ENCODE peak calls at places on chromosomes 1 and 21, in six cellular contexts. W, O, I, Z, C and V are unnamed samples.
A peak's percentile ranks its signal among the peaks of the same experiment; 100 is the strongest.

GRCh38 chr1:38923607-38924006 is 18.0 kb downstream of the RHBDL2 start:
- DNase-seq in Z (no peak), I (no peak), C (no peak), O (no peak), W (no peak), V (no peak)

GRCh38 chr1:169086603-169087455 is 19.7 kb upstream of the ATP1B1 start:
- DNase-seq in Z (peak; percentile 66), O (no peak), C (peak; percentile 37), W (peak; percentile 47), I (no peak), V (peak; percentile 87)

GRCh38 chr1:19037659-19038058 is 81.2 kb upstream of the IFFO2 start:
- DNase-seq in C (no peak), W (no peak), I (no peak), Z (no peak), O (no peak), V (no peak)

GRCh38 chr1:49016030-49016991 is 239.6 kb upstream of the BEND5 start:
- DNase-seq in C (no peak), O (no peak), Z (no peak), I (no peak), W (peak; percentile 4), V (no peak)

GRCh38 chr1:18991585-18991984 is 35.1 kb upstream of the IFFO2 start:
- DNase-seq in I (no peak), C (no peak), Z (no peak), O (no peak), W (no peak), V (no peak)

GRCh38 chr1:6028042-6028895 is 17.4 kb upstream of the KCNAB2 start:
- DNase-seq in W (no peak), O (peak; percentile 46), Z (no peak), I (peak; percentile 38), C (peak; percentile 11), V (no peak)

GRCh38 chr1:19733615-19734014 is 66.1 kb downstream of the TMCO4 start:
- DNase-seq in C (no peak), I (no peak), O (no peak), W (no peak), Z (no peak), V (no peak)

GRCh38 chr1:111649648-111650047 is 30.1 kb downstream of the RAP1A start:
- DNase-seq in I (no peak), Z (no peak), O (no peak), W (no peak), C (no peak), V (no peak)

GRCh38 chr1:21308847-21309652 is 18.8 kb upstream of the ECE1 start:
- DNase-seq in W (peak; percentile 83), I (no peak), Z (no peak), O (no peak), C (no peak), V (peak; percentile 48)

GRCh38 chr1:81912383-81912782 is 111.6 kb downstream of the ADGRL2 start:
- DNase-seq in W (no peak), O (no peak), Z (peak; percentile 74), C (no peak), I (no peak), V (no peak)

GRCh38 chr1:109762821-109763645 is 690 bp downstream of the EPS8L3 start:
- DNase-seq in W (no peak), C (peak; percentile 92), I (no peak), Z (no peak), O (no peak), V (peak; percentile 95)

GRCh38 chr1:181344091-181344490 is 139.2 kb upstream of the CACNA1E start:
- DNase-seq in I (no peak), O (no peak), Z (no peak), W (no peak), C (no peak), V (no peak)

GRCh38 chr1:48246727-48247126 is 24.2 kb downstream of the SLC5A9 start:
- DNase-seq in I (no peak), O (no peak), Z (peak; percentile 94), C (no peak), W (no peak), V (no peak)

GRCh38 chr21:36385233-36385908 is at the start of gene CHAF1B:
- DNase-seq in W (peak; percentile 82), C (peak; percentile 65), I (peak; percentile 62), Z (peak; percentile 54), O (peak; percentile 74), V (peak; percentile 66)

GRCh38 chr1:15062479-15063099 is 91.0 kb upstream of the TMEM51 start:
- DNase-seq in O (no peak), C (no peak), I (no peak), Z (no peak), W (peak; percentile 56), V (no peak)

GRCh38 chr1:153697191-153697872 is 18.8 kb downstream of the NPR1 start:
- DNase-seq in O (no peak), W (peak; percentile 95), Z (no peak), C (no peak), I (no peak), V (no peak)

GRCh38 chr1:248243204-248243603 is 12.0 kb downstream of the OR2M4 start:
- DNase-seq in O (no peak), W (peak; percentile 30), Z (peak; percentile 54), C (peak; percentile 3), I (no peak), V (no peak)

GRCh38 chr1:196603651-196604050 is 4.6 kb downstream of the KCNT2 start:
- DNase-seq in W (no peak), I (no peak), O (no peak), Z (no peak), C (no peak), V (no peak)

GRCh38 chr1:154434346-154435075 is 29.4 kb downstream of the IL6R start:
- DNase-seq in I (peak; percentile 76), O (no peak), W (no peak), C (no peak), Z (no peak), V (peak; percentile 62)

GRCh38 chr1:219507432-219507831 is 105.5 kb downstream of the ZC3H11B start:
- DNase-seq in O (no peak), I (no peak), W (no peak), C (no peak), Z (no peak), V (peak; percentile 75)

GRCh38 chr1:111736548-111737215 is 2.5 kb downstream of the INKA2 start:
- DNase-seq in O (no peak), C (peak; percentile 45), Z (no peak), W (no peak), I (no peak), V (no peak)

GRCh38 chr1:45926302-45926701 is 122.9 kb downstream of the MAST2 start:
- DNase-seq in O (no peak), C (no peak), I (no peak), Z (peak; percentile 22), W (peak; percentile 46), V (no peak)

GRCh38 chr21:44902268-44903053 is 18.2 kb downstream of the ITGB2 start:
- DNase-seq in I (no peak), W (no peak), C (no peak), Z (no peak), O (no peak), V (no peak)

GRCh38 chr1:222732216-222733159 is 4.5 kb upstream of the FAM177B start:
- DNase-seq in W (no peak), I (no peak), C (no peak), O (no peak), Z (no peak), V (no peak)

GRCh38 chr1:4305526-4306301 is 348.7 kb upstream of the AJAP1 start:
- DNase-seq in O (no peak), W (no peak), I (no peak), C (no peak), Z (no peak), V (no peak)